ENCODE peak calls at places on chromosomes 11 and 22, in six cellular contexts. H is pancreas, S is right lobe of liver, Z is OCI-LY7, Q is upper lobe of left lung, B is HAP-1. K is an unnamed sample.

GRCh38 chr11:70733327-70734325 is 335.3 kb downstream of the CTTN start:
- DNase-seq in Q (no peak), H (peak; percentile 41), S (no peak), Z (no peak), B (no peak), K (no peak)

GRCh38 chr22:25120761-25121212 is 78.9 kb upstream of the CRYBB3 start:
- DNase-seq in S (peak; percentile 79), Q (peak; percentile 83), Z (no peak), H (no peak), B (peak; percentile 68), K (no peak)

GRCh38 chr22:32951081-32951806 is 106.9 kb downstream of the SYN3 start:
- DNase-seq in Q (no peak), H (no peak), Z (no peak), S (peak; percentile 37), B (peak; percentile 55), K (no peak)

GRCh38 chr22:27597703-27598444 is 203.7 kb downstream of the MN1 start:
- DNase-seq in S (no peak), H (no peak), B (peak; percentile 73), Q (no peak), Z (peak; percentile 16), K (no peak)

GRCh38 chr11:2139691-2140337 is 625 bp upstream of the IGF2 start:
- DNase-seq in Z (no peak), B (no peak), Q (no peak), H (no peak), S (peak; percentile 20), K (no peak)

GRCh38 chr22:21698430-21699329 is 32.9 kb downstream of the PPIL2 start:
- DNase-seq in Z (no peak), S (no peak), Q (no peak), H (no peak), B (no peak), K (no peak)

GRCh38 chr22:45473626-45474237 is 29.0 kb upstream of the FBLN1 start:
- DNase-seq in S (no peak), H (no peak), B (peak; percentile 16), Z (no peak), Q (no peak), K (no peak)

GRCh38 chr11:126440792-126441514 is 85.5 kb downstream of the ST3GAL4 start:
- DNase-seq in Q (peak; percentile 75), H (peak; percentile 91), Z (peak; percentile 75), B (peak; percentile 90), S (peak; percentile 74), K (peak; percentile 29)

GRCh38 chr22:48477031-48477721 is 1350.5 kb downstream of the BRD1 start:
- DNase-seq in Z (no peak), S (no peak), H (peak; percentile 21), B (peak; percentile 29), Q (peak; percentile 15), K (no peak)

GRCh38 chr11:92790376-92790775 is 179.1 kb upstream of the MTNR1B start:
- DNase-seq in Z (no peak), Q (no peak), S (no peak), H (no peak), B (no peak), K (no peak)

GRCh38 chr11:24198458-24198857 is 298.4 kb upstream of the LUZP2 start:
- DNase-seq in Q (no peak), Z (no peak), S (no peak), B (no peak), H (no peak), K (no peak)

GRCh38 chr11:95700471-95700817 is 89.1 kb downstream of the FAM76B start:
- DNase-seq in H (no peak), S (no peak), Z (no peak), B (no peak), Q (no peak), K (no peak)

GRCh38 chr11:124074554-124074953 is 33.4 kb upstream of the OR10G7 start:
- DNase-seq in H (no peak), Z (no peak), S (no peak), Q (no peak), B (no peak), K (no peak)

GRCh38 chr22:27212617-27213177 is 555.3 kb downstream of the MIAT start:
- DNase-seq in Q (peak; percentile 67), H (no peak), S (no peak), B (peak; percentile 82), Z (no peak), K (peak; percentile 79)

GRCh38 chr11:72230764-72231365 is 6.3 kb downstream of the INPPL1 start:
- DNase-seq in H (no peak), Q (peak; percentile 17), S (no peak), B (no peak), Z (no peak), K (no peak)

GRCh38 chr22:26798433-26799065 is 141.2 kb downstream of the MIAT start:
- DNase-seq in Z (no peak), H (no peak), Q (no peak), B (no peak), S (no peak), K (no peak)

GRCh38 chr11:38718049-38718448 is 2120.0 kb upstream of the RAG2 start:
- DNase-seq in Z (no peak), B (no peak), H (no peak), S (no peak), Q (no peak), K (no peak)

GRCh38 chr22:31682751-31683150 is 20.7 kb upstream of the PISD start:
- DNase-seq in S (no peak), Z (no peak), H (no peak), B (no peak), Q (no peak), K (no peak)

GRCh38 chr11:132289590-132290256 is 919.3 kb downstream of the NTM start:
- DNase-seq in S (no peak), Q (no peak), Z (no peak), B (no peak), H (no peak), K (no peak)

GRCh38 chr11:39668640-39669039 is 1790.8 kb downstream of the LRRC4C start:
- DNase-seq in H (no peak), B (no peak), Q (no peak), S (no peak), Z (no peak), K (no peak)

GRCh38 chr22:48664586-48664985 is 1163.1 kb downstream of the BRD1 start:
- DNase-seq in S (no peak), Q (no peak), H (no peak), Z (no peak), B (no peak), K (no peak)

GRCh38 chr11:9759519-9760179 is 95.8 kb downstream of the SWAP70 start:
- DNase-seq in B (no peak), Q (peak; percentile 89), H (peak; percentile 65), S (peak; percentile 71), Z (peak; percentile 78), K (peak; percentile 93)

GRCh38 chr11:8442301-8442700 is 151.7 kb downstream of the STK33 start:
- DNase-seq in B (no peak), Q (no peak), H (no peak), Z (no peak), S (no peak), K (no peak)

GRCh38 chr11:126484266-126484665 is 128.8 kb downstream of the ST3GAL4 start:
- DNase-seq in S (no peak), Q (no peak), B (no peak), Z (no peak), H (no peak), K (no peak)

GRCh38 chr11:20493340-20493739 is 105.8 kb downstream of the PRMT3 start:
- DNase-seq in Z (no peak), S (peak; percentile 28), H (no peak), Q (no peak), B (no peak), K (no peak)

GRCh38 chr11:65866524-65867283 is 5.9 kb downstream of the EFEMP2 start:
- DNase-seq in Q (no peak), H (peak; percentile 57), Z (no peak), S (no peak), B (no peak), K (no peak)
- H3K36me3 ChIP-seq in Q (peaks cover 16% of the 10 kb centered on the region), H (peaks cover 27% of the 10 kb centered on the region), Z (peaks cover 57% of the 10 kb centered on the region), S (peaks cover 30% of the 10 kb centered on the region), B (peaks cover 53% of the 10 kb centered on the region), K (peaks cover 69% of the 10 kb centered on the region)

DNA sequence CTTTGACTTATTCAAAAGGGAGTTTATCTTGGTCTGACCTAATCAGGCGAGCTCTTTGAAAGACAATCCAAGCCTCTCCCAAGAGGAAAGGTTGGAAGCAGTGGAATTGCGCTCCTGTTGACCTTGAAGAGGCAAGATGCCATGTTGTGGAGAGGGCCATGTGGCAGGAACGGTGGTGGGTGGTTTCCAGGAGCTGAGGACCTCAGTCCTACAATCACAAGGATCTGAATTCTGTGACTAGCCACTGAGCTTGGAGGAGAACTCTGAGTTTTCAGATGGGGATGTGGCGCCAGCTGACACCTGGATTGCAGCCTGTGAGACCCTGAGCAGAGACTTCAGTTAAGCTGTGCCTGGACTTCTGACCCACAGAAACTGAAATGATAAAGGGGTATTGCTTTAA is 6.0 kb upstream of the CBX6 start:
- DNase-seq in Q (no peak), B (no peak), H (no peak), Z (no peak), S (no peak), K (no peak)
- H3K36me3 ChIP-seq in Q (no peaks in the 10 kb centered on the region), B (no peaks in the 10 kb centered on the region), H (no peaks in the 10 kb centered on the region), Z (no peaks in the 10 kb centered on the region), S (no peaks in the 10 kb centered on the region), K (no peaks in the 10 kb centered on the region)

GRCh38 chr11:61851900-61852295 is 23.8 kb downstream of the FADS2 start:
- DNase-seq in H (no peak), S (no peak), Z (no peak), Q (no peak), B (no peak), K (no peak)

GRCh38 chr11:61847914-61848581 is 19.9 kb downstream of the FADS2 start:
- DNase-seq in H (no peak), B (no peak), S (no peak), Q (no peak), Z (no peak), K (no peak)

GRCh38 chr11:61851128-61851899 is 23.2 kb downstream of the FADS2 start:
- DNase-seq in S (no peak), Z (no peak), Q (no peak), B (no peak), H (peak; percentile 53), K (no peak)

GRCh38 chr11:61848631-61849030 is 20.5 kb downstream of the FADS2 start:
- DNase-seq in Z (no peak), B (no peak), H (no peak), S (no peak), Q (no peak), K (no peak)

GRCh38 chr11:61850687-61851086 is 22.6 kb downstream of the FADS2 start:
- DNase-seq in Q (no peak), Z (no peak), H (no peak), S (no peak), B (no peak), K (no peak)
- H3K36me3 ChIP-seq in Q (peaks cover 11% of the 10 kb centered on the region), Z (no peaks in the 10 kb centered on the region), H (no peaks in the 10 kb centered on the region), S (peaks cover 22% of the 10 kb centered on the region), B (peaks cover 82% of the 10 kb centered on the region), K (peaks cover 40% of the 10 kb centered on the region)

GRCh38 chr11:62603072-62603408 is 1.4 kb upstream of the MTA2 start:
- DNase-seq in Q (no peak), B (no peak), S (no peak), H (no peak), Z (no peak), K (no peak)

GRCh38 chr11:62600367-62601113 is 1.1 kb downstream of the MTA2 start:
- DNase-seq in H (no peak), Q (no peak), Z (peak; percentile 49), B (no peak), S (no peak), K (no peak)

GRCh38 chr11:62601114-62601363 is 626 bp downstream of the MTA2 start:
- DNase-seq in H (peak; percentile 77), Q (peak; percentile 63), B (no peak), Z (peak; percentile 43), S (peak; percentile 75), K (no peak)

GRCh38 chr11:62602141-62603071 is 741 bp upstream of the MTA2 start:
- DNase-seq in Z (no peak), H (peak; percentile 81), B (peak; percentile 72), S (peak; percentile 70), Q (peak; percentile 82), K (no peak)

GRCh38 chr11:62601364-62602140 is at the start of gene MTA2:
- DNase-seq in H (peak; percentile 98), S (peak; percentile 96), B (peak; percentile 99), Q (peak; percentile 97), Z (peak; percentile 99), K (peak; percentile 90)
- H3K36me3 ChIP-seq in H (peaks cover 26% of the 10 kb centered on the region), S (peaks cover 17% of the 10 kb centered on the region), B (peaks cover 75% of the 10 kb centered on the region), Q (peaks cover 19% of the 10 kb centered on the region), Z (peaks cover 82% of the 10 kb centered on the region), K (peaks cover 34% of the 10 kb centered on the region)